ENCODE peak calls at places on chromosomes 12 and 14, in five cellular contexts. Z, E, T, V and X are unnamed samples.
A peak's percentile ranks its signal among the peaks of the same experiment; 100 is the strongest.

GRCh38 chr14:90188588-90188987 is 67.8 kb upstream of the PSMC1 start:
- DNase-seq in Z (no peak), E (no peak), T (no peak), V (no peak), X (no peak)

GRCh38 chr12:115324949-115325638 is 641.1 kb upstream of the TBX3 start:
- DNase-seq in Z (no peak), E (no peak), T (peak; percentile 43), V (no peak), X (no peak)

GRCh38 chr12:65313704-65314317 is 35.3 kb downstream of the MSRB3 start:
- DNase-seq in Z (peak; percentile 26), E (no peak), T (no peak), V (no peak), X (peak; percentile 46)

GRCh38 chr12:72491399-72491798 is 219.2 kb downstream of the TRHDE start:
- DNase-seq in Z (peak; percentile 16), E (no peak), T (no peak), V (no peak), X (no peak)

GRCh38 chr14:32693114-32693513 is 245.6 kb upstream of the NPAS3 start:
- DNase-seq in Z (peak; percentile 58), E (no peak), T (no peak), V (no peak), X (no peak)

GRCh38 chr12:109170335-109170734 is 53.9 kb downstream of the ACACB start:
- DNase-seq in Z (no peak), E (no peak), T (no peak), V (no peak), X (no peak)

GRCh38 chr12:113231275-113232231 is 10.3 kb downstream of the TPCN1 start:
- DNase-seq in Z (peak; percentile 48), E (no peak), T (no peak), V (no peak), X (peak; percentile 79)

GRCh38 chr12:40298341-40298740 is 73.5 kb downstream of the LRRK2 start:
- DNase-seq in Z (no peak), E (no peak), T (no peak), V (no peak), X (no peak)

GRCh38 chr14:94494085-94494484 is 15.2 kb downstream of the SERPINA12 start:
- DNase-seq in Z (no peak), E (no peak), T (no peak), V (no peak), X (no peak)

DNA sequence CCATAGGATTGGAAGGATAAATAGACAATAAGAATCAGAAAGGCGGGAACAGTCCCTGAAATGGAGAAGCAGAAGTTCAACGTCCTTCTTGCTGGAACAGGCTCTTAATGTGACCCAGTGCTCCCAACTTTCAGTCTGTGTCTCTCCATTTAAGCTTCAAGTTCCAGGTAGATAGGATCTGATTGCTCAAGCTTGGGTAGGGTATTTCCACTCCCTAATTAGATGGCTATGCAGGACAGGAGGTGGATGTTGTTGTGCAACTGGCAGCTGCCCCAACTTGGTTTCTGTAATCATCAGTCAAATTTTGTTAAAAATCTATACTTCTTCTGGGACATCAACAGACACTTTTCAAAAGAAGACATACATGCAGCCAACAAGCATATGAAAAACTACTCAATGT is 266.2 kb downstream of the C12orf75 start:
- DNase-seq in Z (no peak), E (no peak), T (no peak), V (no peak), X (peak; percentile 59)
- H3K4me3 ChIP-seq in Z (no peak overlapping the region), E (no peak overlapping the region), T (no peak overlapping the region), V (no peak overlapping the region), X (no peak overlapping the region)

DNA sequence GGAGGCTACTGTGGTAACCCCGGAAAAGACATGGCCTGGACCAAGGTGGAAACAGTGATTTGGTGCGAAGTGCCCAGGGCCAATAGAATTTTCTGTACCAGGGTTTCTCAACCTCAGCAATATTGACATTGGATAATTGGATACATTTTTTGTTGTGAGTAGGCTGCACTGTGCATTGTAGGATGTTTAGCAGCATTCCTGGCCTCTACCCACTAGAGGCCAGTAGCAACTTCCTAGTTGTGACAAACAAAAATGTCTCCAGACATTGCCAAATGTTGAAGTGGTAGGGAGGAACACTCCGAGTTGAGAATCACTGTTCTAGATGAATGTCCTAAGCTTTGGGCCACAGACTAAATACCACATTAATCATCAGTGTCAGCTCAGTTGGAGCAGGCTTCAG is 6.2 kb upstream of the CGRRF1 start:
- DNase-seq in Z (peak; percentile 67), E (no peak), T (no peak), V (no peak), X (peak; percentile 55)
- TF ChIP-seq CTCF in Z (peak; percentile 58), E (no peak), T (peak; percentile 52), V (peak; percentile 51), X (peak; percentile 62)

GRCh38 chr12:102481705-102482104 is 1.3 kb upstream of the IGF1 start:
- DNase-seq in Z (no peak), E (no peak), T (no peak), V (no peak), X (no peak)

GRCh38 chr12:102484732-102485069 is 4.3 kb upstream of the IGF1 start:
- DNase-seq in Z (no peak), E (no peak), T (no peak), V (no peak), X (no peak)

GRCh38 chr12:102486153-102486552 is 5.8 kb upstream of the IGF1 start:
- DNase-seq in Z (no peak), E (no peak), T (no peak), V (no peak), X (no peak)

GRCh38 chr12:102483466-102483865 is 3.1 kb upstream of the IGF1 start:
- DNase-seq in Z (no peak), E (no peak), T (no peak), V (no peak), X (no peak)

GRCh38 chr12:102484017-102484731 is 3.8 kb upstream of the IGF1 start:
- DNase-seq in Z (peak; percentile 86), E (peak; percentile 57), T (peak; percentile 19), V (peak; percentile 36), X (peak; percentile 52)
- H3K4me3 ChIP-seq in Z (peak overlapping the region; percentile 43), E (no peak overlapping the region), T (no peak overlapping the region), V (no peak overlapping the region), X (peak overlapping the region; percentile 23)

GRCh38 chr14:78674820-78675219 is 504.6 kb downstream of the NRXN3 start:
- DNase-seq in Z (no peak), E (no peak), T (no peak), V (no peak), X (no peak)

GRCh38 chr14:78673845-78674244 is 503.7 kb downstream of the NRXN3 start:
- DNase-seq in Z (no peak), E (no peak), T (no peak), V (no peak), X (no peak)
- TF ChIP-seq CTCF in Z (no peak), E (no peak), T (no peak), V (no peak), X (no peak)

GRCh38 chr12:53999596-54000104 is 311 bp upstream of the HOXC9 start:
- DNase-seq in Z (peak; percentile 87), E (peak; percentile 79), T (peak; percentile 42), V (peak; percentile 77), X (peak; percentile 60)
- H3K4me3 ChIP-seq in Z (peak overlapping the region; percentile 98), E (peak overlapping the region; percentile 64), T (peak overlapping the region; percentile 67), V (peak overlapping the region; percentile 95), X (peak overlapping the region; percentile 33)

DNA sequence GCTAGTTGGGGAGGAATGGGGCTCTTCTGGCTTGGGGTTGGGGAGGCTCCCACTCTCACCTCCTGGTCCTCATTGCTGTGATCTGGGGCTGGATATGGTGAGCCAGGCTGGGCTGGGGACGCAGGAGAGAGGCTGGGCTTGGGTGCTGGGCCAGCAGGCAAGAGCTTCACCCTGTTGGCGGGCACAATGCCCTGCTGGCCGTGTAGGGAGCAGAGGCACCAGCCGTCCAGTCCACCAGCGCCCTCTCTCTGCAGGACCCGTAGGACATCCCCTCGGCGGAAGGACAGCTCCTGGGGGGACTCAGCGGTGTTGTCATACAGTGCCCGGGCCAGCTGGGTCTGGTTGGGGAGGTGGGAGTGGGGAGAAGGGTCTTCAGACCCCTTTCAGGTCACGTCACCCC is 4.5 kb downstream of the EFS start:
- DNase-seq in Z (no peak), E (no peak), T (no peak), V (no peak), X (no peak)
- TF ChIP-seq CTCF in Z (no peak), E (no peak), T (no peak), V (peak; percentile 15), X (no peak)